ENCODE peak calls at places on chromosomes 12 and 14, in four cellular contexts. One of them, this sample, is unnamed.

GRCh38 chr14:104556256-104557021 is 23.1 kb upstream of the C14orf180 start:
- DNase-seq in CD8-positive, alpha-beta memory T cell: no peak
- DNase-seq in SK-N-SH: no peak
- DNase-seq in CD4-positive, alpha-beta memory T cell: no peak
- DNase-seq in this sample: peak; percentile 70

GRCh38 chr12:93098077-93098476 is 169.0 kb upstream of the EEA1 start:
- DNase-seq in CD8-positive, alpha-beta memory T cell: peak; percentile 49
- DNase-seq in SK-N-SH: no peak
- DNase-seq in CD4-positive, alpha-beta memory T cell: peak; percentile 60
- DNase-seq in this sample: no peak

GRCh38 chr12:98470469-98471082 is 44.8 kb upstream of the TMPO start:
- DNase-seq in CD8-positive, alpha-beta memory T cell: no peak
- DNase-seq in SK-N-SH: no peak
- DNase-seq in CD4-positive, alpha-beta memory T cell: no peak
- DNase-seq in this sample: no peak

GRCh38 chr12:88578821-88579518 is 1.3 kb downstream of the KITLG start:
- DNase-seq in CD8-positive, alpha-beta memory T cell: no peak
- DNase-seq in SK-N-SH: peak; percentile 72
- DNase-seq in CD4-positive, alpha-beta memory T cell: no peak
- DNase-seq in this sample: no peak

GRCh38 chr12:77049767-77050353 is 15.5 kb downstream of the E2F7 start:
- DNase-seq in CD8-positive, alpha-beta memory T cell: no peak
- DNase-seq in SK-N-SH: peak; percentile 49
- DNase-seq in CD4-positive, alpha-beta memory T cell: peak; percentile 49
- DNase-seq in this sample: no peak

GRCh38 chr12:10031771-10032175 is 1.3 kb downstream of the CLEC9A start:
- DNase-seq in CD8-positive, alpha-beta memory T cell: no peak
- DNase-seq in SK-N-SH: no peak
- DNase-seq in CD4-positive, alpha-beta memory T cell: no peak
- DNase-seq in this sample: no peak

GRCh38 chr12:65670775-65671174 is 153.5 kb upstream of the HMGA2 start:
- DNase-seq in CD8-positive, alpha-beta memory T cell: no peak
- DNase-seq in SK-N-SH: no peak
- DNase-seq in CD4-positive, alpha-beta memory T cell: no peak
- DNase-seq in this sample: peak; percentile 79

GRCh38 chr12:65965358-65965757 is 141.1 kb downstream of the HMGA2 start:
- DNase-seq in CD8-positive, alpha-beta memory T cell: no peak
- DNase-seq in SK-N-SH: no peak
- DNase-seq in CD4-positive, alpha-beta memory T cell: no peak
- DNase-seq in this sample: no peak

GRCh38 chr12:96501139-96501741 is 11.9 kb downstream of the CFAP54 start:
- DNase-seq in CD8-positive, alpha-beta memory T cell: peak; percentile 44
- DNase-seq in SK-N-SH: peak; percentile 15
- DNase-seq in CD4-positive, alpha-beta memory T cell: peak; percentile 37
- DNase-seq in this sample: peak; percentile 75

GRCh38 chr12:33322519-33322918 is 117.1 kb downstream of the SYT10 start:
- DNase-seq in CD8-positive, alpha-beta memory T cell: no peak
- DNase-seq in SK-N-SH: no peak
- DNase-seq in CD4-positive, alpha-beta memory T cell: no peak
- DNase-seq in this sample: no peak

GRCh38 chr12:71857657-71858056 is 18.1 kb downstream of the TBC1D15 start:
- DNase-seq in CD8-positive, alpha-beta memory T cell: no peak
- DNase-seq in SK-N-SH: no peak
- DNase-seq in CD4-positive, alpha-beta memory T cell: no peak
- DNase-seq in this sample: no peak

GRCh38 chr14:51167587-51168219 is 72.3 kb upstream of the TMX1 start:
- DNase-seq in CD8-positive, alpha-beta memory T cell: no peak
- DNase-seq in SK-N-SH: no peak
- DNase-seq in CD4-positive, alpha-beta memory T cell: no peak
- DNase-seq in this sample: no peak

GRCh38 chr12:84642201-84642600 is 270.4 kb downstream of the SLC6A15 start:
- DNase-seq in CD8-positive, alpha-beta memory T cell: no peak
- DNase-seq in SK-N-SH: no peak
- DNase-seq in CD4-positive, alpha-beta memory T cell: no peak
- DNase-seq in this sample: no peak

GRCh38 chr12:89775336-89776005 is 66.8 kb upstream of the ATP2B1 start:
- DNase-seq in CD8-positive, alpha-beta memory T cell: no peak
- DNase-seq in SK-N-SH: no peak
- DNase-seq in CD4-positive, alpha-beta memory T cell: no peak
- DNase-seq in this sample: no peak

GRCh38 chr12:43571885-43572284 is 19.9 kb upstream of the ADAMTS20 start:
- DNase-seq in CD8-positive, alpha-beta memory T cell: no peak
- DNase-seq in SK-N-SH: no peak
- DNase-seq in CD4-positive, alpha-beta memory T cell: no peak
- DNase-seq in this sample: no peak

GRCh38 chr12:50032516-50033316 is 7.4 kb upstream of the RACGAP1 start:
- DNase-seq in CD8-positive, alpha-beta memory T cell: no peak
- DNase-seq in SK-N-SH: peak; percentile 39
- DNase-seq in CD4-positive, alpha-beta memory T cell: no peak
- DNase-seq in this sample: peak; percentile 65

GRCh38 chr12:12689672-12690287 is 6.2 kb downstream of the GPR19 start:
- DNase-seq in CD8-positive, alpha-beta memory T cell: no peak
- DNase-seq in SK-N-SH: no peak
- DNase-seq in CD4-positive, alpha-beta memory T cell: no peak
- DNase-seq in this sample: no peak

GRCh38 chr14:77800814-77801213 is 905 bp downstream of the ADCK1 start:
- DNase-seq in CD8-positive, alpha-beta memory T cell: no peak
- DNase-seq in SK-N-SH: no peak
- DNase-seq in CD4-positive, alpha-beta memory T cell: no peak
- DNase-seq in this sample: no peak
- H3K27ac ChIP-seq in CD8-positive, alpha-beta memory T cell: peak overlapping the region; percentile 79
- H3K27ac ChIP-seq in SK-N-SH: peak overlapping the region; percentile 85
- H3K27ac ChIP-seq in CD4-positive, alpha-beta memory T cell: peak overlapping the region; percentile 71
- H3K27ac ChIP-seq in this sample: no peak overlapping the region

GRCh38 chr12:132495629-132496207 is 5.8 kb downstream of the FBRSL1 start:
- DNase-seq in CD8-positive, alpha-beta memory T cell: no peak
- DNase-seq in SK-N-SH: no peak
- DNase-seq in CD4-positive, alpha-beta memory T cell: no peak
- DNase-seq in this sample: no peak
- H3K4me1 ChIP-seq in CD8-positive, alpha-beta memory T cell: peaks cover 72% of the 10 kb centered on the region
- H3K4me1 ChIP-seq in SK-N-SH: peaks cover 50% of the 10 kb centered on the region
- H3K4me1 ChIP-seq in CD4-positive, alpha-beta memory T cell: peaks cover 76% of the 10 kb centered on the region
- H3K4me1 ChIP-seq in this sample: no peaks in the 10 kb centered on the region

DNA sequence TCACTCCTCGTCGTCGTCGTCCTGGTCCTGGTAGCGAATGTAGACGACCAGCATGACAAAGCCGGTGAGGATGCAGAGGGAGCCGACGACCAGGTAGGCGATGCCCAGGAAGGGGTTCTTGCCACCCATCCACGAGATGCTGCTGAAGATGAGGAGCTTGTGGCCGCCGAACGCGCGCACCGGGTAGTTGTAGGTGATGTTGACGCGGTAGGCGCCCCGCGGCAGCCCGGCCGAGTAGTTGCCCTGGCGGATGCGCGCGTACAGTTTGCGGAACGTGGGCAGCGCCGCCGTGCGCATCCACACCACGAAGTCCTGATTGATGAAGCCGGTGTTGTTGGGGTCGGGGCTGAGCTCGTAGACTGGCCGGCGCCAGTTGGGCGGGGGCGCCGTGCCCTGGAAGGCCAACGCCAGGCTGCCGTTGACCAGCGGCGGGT is 1.0 kb downstream of the TMEM30B start:
- DNase-seq in CD8-positive, alpha-beta memory T cell: peak; percentile 6
- DNase-seq in SK-N-SH: peak; percentile 23
- DNase-seq in CD4-positive, alpha-beta memory T cell: peak; percentile 56
- DNase-seq in this sample: peak; percentile 72
- H3K4me3 ChIP-seq in CD8-positive, alpha-beta memory T cell: peak overlapping the region; percentile 72
- H3K4me3 ChIP-seq in SK-N-SH: peak overlapping the region; percentile 30
- H3K4me3 ChIP-seq in CD4-positive, alpha-beta memory T cell: no peak overlapping the region
- H3K4me3 ChIP-seq in this sample: peak overlapping the region; percentile 64

DNA sequence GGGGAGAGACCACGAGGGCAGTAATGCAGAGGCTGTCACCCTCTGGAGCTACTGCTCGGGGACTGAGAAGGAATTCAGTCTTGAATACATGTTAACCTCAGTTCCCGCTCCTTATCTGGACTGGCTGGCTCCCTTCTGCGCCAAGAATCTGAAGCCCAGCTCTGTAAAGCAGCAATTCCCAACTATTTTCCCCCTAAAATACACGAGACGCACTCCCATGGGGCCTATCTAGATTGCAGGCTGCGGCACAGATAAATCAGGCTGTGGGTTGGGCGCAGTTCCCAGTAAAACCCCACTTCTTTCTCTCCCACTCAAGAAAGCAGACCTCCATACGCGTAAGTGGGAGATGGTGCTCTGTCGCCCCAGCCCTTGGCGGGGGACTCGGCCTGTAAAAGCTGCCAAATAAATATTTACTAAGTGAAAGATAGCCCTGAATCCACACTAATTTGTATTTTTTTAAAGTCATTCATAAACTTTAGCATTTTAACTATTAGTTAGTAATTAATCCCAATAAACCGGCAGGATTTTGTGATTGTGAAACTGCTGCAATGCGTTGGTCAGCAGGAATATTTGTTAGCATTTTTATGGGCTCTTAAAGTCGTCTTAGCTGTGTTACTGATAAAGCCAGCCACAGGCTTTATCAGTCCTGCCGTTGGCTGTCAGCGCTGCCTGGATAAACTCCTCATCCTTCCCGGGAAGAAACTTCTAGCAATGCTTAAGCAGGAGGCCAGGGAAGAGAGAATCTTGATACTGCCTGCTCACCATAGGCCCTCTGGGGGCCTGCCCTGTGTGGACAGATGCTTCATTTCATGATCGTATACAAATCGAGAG is 17.8 kb downstream of the FBXL14 start:
- DNase-seq in CD8-positive, alpha-beta memory T cell: no peak
- DNase-seq in SK-N-SH: peak; percentile 37
- DNase-seq in CD4-positive, alpha-beta memory T cell: no peak
- DNase-seq in this sample: no peak
- H3K27ac ChIP-seq in CD8-positive, alpha-beta memory T cell: no peak overlapping the region
- H3K27ac ChIP-seq in SK-N-SH: no peak overlapping the region
- H3K27ac ChIP-seq in CD4-positive, alpha-beta memory T cell: no peak overlapping the region
- H3K27ac ChIP-seq in this sample: no peak overlapping the region

GRCh38 chr12:54020587-54020969 is 7.7 kb upstream of the HOXC6 start:
- DNase-seq in CD8-positive, alpha-beta memory T cell: no peak
- DNase-seq in SK-N-SH: no peak
- DNase-seq in CD4-positive, alpha-beta memory T cell: no peak
- DNase-seq in this sample: no peak

GRCh38 chr12:54019111-54019811 is 9.0 kb upstream of the HOXC6 start:
- DNase-seq in CD8-positive, alpha-beta memory T cell: no peak
- DNase-seq in SK-N-SH: no peak
- DNase-seq in CD4-positive, alpha-beta memory T cell: no peak
- DNase-seq in this sample: no peak

GRCh38 chr12:54019924-54020586 is 8.2 kb upstream of the HOXC6 start:
- DNase-seq in CD8-positive, alpha-beta memory T cell: no peak
- DNase-seq in SK-N-SH: no peak
- DNase-seq in CD4-positive, alpha-beta memory T cell: no peak
- DNase-seq in this sample: no peak

GRCh38 chr12:54021432-54022013 is 6.7 kb upstream of the HOXC6 start:
- DNase-seq in CD8-positive, alpha-beta memory T cell: no peak
- DNase-seq in SK-N-SH: no peak
- DNase-seq in CD4-positive, alpha-beta memory T cell: no peak
- DNase-seq in this sample: no peak

GRCh38 chr12:54021006-54021405 is 7.2 kb upstream of the HOXC6 start:
- DNase-seq in CD8-positive, alpha-beta memory T cell: no peak
- DNase-seq in SK-N-SH: no peak
- DNase-seq in CD4-positive, alpha-beta memory T cell: no peak
- DNase-seq in this sample: no peak
- H3K4me1 ChIP-seq in CD8-positive, alpha-beta memory T cell: peaks cover 5% of the 10 kb centered on the region
- H3K4me1 ChIP-seq in SK-N-SH: peaks cover 49% of the 10 kb centered on the region
- H3K4me1 ChIP-seq in CD4-positive, alpha-beta memory T cell: peaks cover 10% of the 10 kb centered on the region
- H3K4me1 ChIP-seq in this sample: no peaks in the 10 kb centered on the region

GRCh38 chr14:20652996-20653975 is 11.8 kb upstream of the OR6S1 start:
- DNase-seq in CD8-positive, alpha-beta memory T cell: no peak
- DNase-seq in SK-N-SH: no peak
- DNase-seq in CD4-positive, alpha-beta memory T cell: peak; percentile 37
- DNase-seq in this sample: no peak
- H3K4me3 ChIP-seq in CD8-positive, alpha-beta memory T cell: no peak overlapping the region
- H3K4me3 ChIP-seq in SK-N-SH: peak overlapping the region; percentile 13
- H3K4me3 ChIP-seq in CD4-positive, alpha-beta memory T cell: no peak overlapping the region
- H3K4me3 ChIP-seq in this sample: peak overlapping the region; percentile 30

DNA sequence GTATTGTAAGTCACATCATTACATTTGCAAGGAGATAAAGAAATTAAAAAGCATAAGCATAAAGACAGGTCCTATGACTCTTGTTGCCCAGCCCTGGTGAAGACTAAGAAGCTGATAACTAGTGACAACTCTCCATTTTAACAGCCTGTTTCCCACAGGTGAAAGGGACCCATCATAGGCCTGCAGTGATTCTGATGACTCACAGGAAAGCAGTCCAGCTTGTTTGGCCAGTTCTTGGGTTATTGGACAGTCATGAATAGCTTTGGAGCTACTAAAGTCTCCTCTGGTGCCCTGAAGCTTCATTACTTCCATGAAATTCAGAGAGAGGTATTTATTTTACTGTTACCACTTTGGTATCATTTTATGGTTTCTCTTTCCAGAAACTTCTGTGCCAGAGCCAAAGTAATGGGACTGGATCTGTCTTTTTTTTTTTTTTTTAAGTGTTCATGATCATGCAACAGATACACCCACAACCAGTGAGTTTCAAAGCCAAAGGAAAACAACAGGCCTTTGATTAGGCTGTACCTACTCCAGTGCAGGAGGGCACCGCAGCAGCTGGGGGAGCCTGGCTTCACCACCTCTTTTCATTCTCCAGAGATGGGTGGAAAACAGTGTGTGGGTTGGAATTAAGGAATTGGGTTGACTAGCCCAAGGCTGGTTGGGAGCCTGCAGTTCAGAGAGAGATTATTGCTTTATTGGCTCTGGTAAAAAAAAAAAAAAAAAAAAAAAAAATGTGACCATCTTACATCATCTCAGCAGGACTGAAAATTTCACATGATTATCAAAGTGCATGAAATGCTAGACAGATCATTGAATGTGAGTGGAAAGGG is 55.3 kb upstream of the DYRK2 start:
- DNase-seq in CD8-positive, alpha-beta memory T cell: no peak
- DNase-seq in SK-N-SH: no peak
- DNase-seq in CD4-positive, alpha-beta memory T cell: no peak
- DNase-seq in this sample: peak; percentile 65
- H3K27ac ChIP-seq in CD8-positive, alpha-beta memory T cell: no peak overlapping the region
- H3K27ac ChIP-seq in SK-N-SH: no peak overlapping the region
- H3K27ac ChIP-seq in CD4-positive, alpha-beta memory T cell: no peak overlapping the region
- H3K27ac ChIP-seq in this sample: peak overlapping the region; percentile 24

GRCh38 chr14:103527408-103528157 is 1.4 kb upstream of the TRMT61A start:
- DNase-seq in CD8-positive, alpha-beta memory T cell: no peak
- DNase-seq in SK-N-SH: no peak
- DNase-seq in CD4-positive, alpha-beta memory T cell: no peak
- DNase-seq in this sample: no peak

GRCh38 chr14:103528158-103528511 is 861 bp upstream of the TRMT61A start:
- DNase-seq in CD8-positive, alpha-beta memory T cell: no peak
- DNase-seq in SK-N-SH: no peak
- DNase-seq in CD4-positive, alpha-beta memory T cell: no peak
- DNase-seq in this sample: no peak

GRCh38 chr14:103526247-103526913 is 2.6 kb upstream of the TRMT61A start:
- DNase-seq in CD8-positive, alpha-beta memory T cell: no peak
- DNase-seq in SK-N-SH: no peak
- DNase-seq in CD4-positive, alpha-beta memory T cell: no peak
- DNase-seq in this sample: no peak

GRCh38 chr14:103528512-103529382 is at the start of gene TRMT61A:
- DNase-seq in CD8-positive, alpha-beta memory T cell: peak; percentile 74
- DNase-seq in SK-N-SH: peak; percentile 99
- DNase-seq in CD4-positive, alpha-beta memory T cell: peak; percentile 74
- DNase-seq in this sample: no peak

DNA sequence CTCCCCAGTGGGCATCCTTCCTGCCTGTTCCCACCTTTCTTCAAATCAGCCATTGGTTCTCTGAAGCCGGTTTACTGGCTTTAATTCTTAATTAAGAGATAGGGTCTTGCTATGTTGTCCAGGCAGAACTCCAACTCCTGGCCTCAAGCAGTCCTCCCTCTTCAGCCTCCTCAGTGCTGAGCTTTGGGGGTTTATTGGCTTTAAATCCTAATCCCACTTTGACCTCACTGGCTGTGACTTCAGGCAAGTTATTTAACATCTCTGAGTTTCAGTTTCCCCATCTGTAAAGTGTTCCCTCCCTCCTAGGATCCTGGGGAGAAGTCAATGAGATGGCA is 2.1 kb upstream of the TRMT61A start:
- DNase-seq in CD8-positive, alpha-beta memory T cell: no peak
- DNase-seq in SK-N-SH: no peak
- DNase-seq in CD4-positive, alpha-beta memory T cell: no peak
- DNase-seq in this sample: no peak
- H3K4me1 ChIP-seq in CD8-positive, alpha-beta memory T cell: peaks cover 34% of the 10 kb centered on the region
- H3K4me1 ChIP-seq in SK-N-SH: peaks cover 30% of the 10 kb centered on the region
- H3K4me1 ChIP-seq in CD4-positive, alpha-beta memory T cell: peaks cover 38% of the 10 kb centered on the region
- H3K4me1 ChIP-seq in this sample: peaks cover 6% of the 10 kb centered on the region

This sample was measured in RWPE2.